ENCODE peak calls at places on chromosome 17, in six cellular contexts. One of them, this sample, is unnamed.

GRCh38 chr17:79083191-79083971 is 8.8 kb downstream of the ENGASE start:
- DNase-seq in A549: no peak
- DNase-seq in NB4: no peak
- DNase-seq in endothelial cell of umbilical vein: no peak
- DNase-seq in K562: no peak
- DNase-seq in GM12878: no peak
- DNase-seq in this sample: no peak

GRCh38 chr17:14753383-14753782 is 452.5 kb downstream of the HS3ST3B1 start:
- DNase-seq in A549: no peak
- DNase-seq in NB4: no peak
- DNase-seq in endothelial cell of umbilical vein: no peak
- DNase-seq in K562: no peak
- DNase-seq in GM12878: no peak
- DNase-seq in this sample: no peak

GRCh38 chr17:16328997-16329396 is 24.3 kb downstream of the CENPV start:
- DNase-seq in A549: peak
- DNase-seq in NB4: no peak
- DNase-seq in endothelial cell of umbilical vein: peak
- DNase-seq in K562: no peak
- DNase-seq in GM12878: no peak
- DNase-seq in this sample: no peak

GRCh38 chr17:3003401-3004149 is 59.8 kb downstream of the OR1D5 start:
- DNase-seq in A549: no peak
- DNase-seq in NB4: peak
- DNase-seq in endothelial cell of umbilical vein: no peak
- DNase-seq in K562: no peak
- DNase-seq in GM12878: peak
- DNase-seq in this sample: no peak

GRCh38 chr17:16158721-16159120 is 56.6 kb downstream of the NCOR1 start:
- DNase-seq in A549: no peak
- DNase-seq in NB4: no peak
- DNase-seq in endothelial cell of umbilical vein: no peak
- DNase-seq in K562: peak
- DNase-seq in GM12878: no peak
- DNase-seq in this sample: no peak

GRCh38 chr17:60468371-60468770 is 46.1 kb downstream of the CHCT1 start:
- DNase-seq in A549: no peak
- DNase-seq in NB4: no peak
- DNase-seq in endothelial cell of umbilical vein: peak
- DNase-seq in K562: no peak
- DNase-seq in GM12878: no peak
- DNase-seq in this sample: no peak

GRCh38 chr17:29563816-29564215 is 3.0 kb downstream of the ABHD15 start:
- DNase-seq in A549: no peak
- DNase-seq in NB4: no peak
- DNase-seq in endothelial cell of umbilical vein: no peak
- DNase-seq in K562: no peak
- DNase-seq in GM12878: no peak
- DNase-seq in this sample: no peak

GRCh38 chr17:49656247-49656646 is 21.6 kb downstream of the SPOP start:
- DNase-seq in A549: no peak
- DNase-seq in NB4: peak
- DNase-seq in endothelial cell of umbilical vein: no peak
- DNase-seq in K562: no peak
- DNase-seq in GM12878: no peak
- DNase-seq in this sample: no peak

GRCh38 chr17:2975469-2975958 is 87.9 kb downstream of the OR1D5 start:
- DNase-seq in A549: no peak
- DNase-seq in NB4: no peak
- DNase-seq in endothelial cell of umbilical vein: no peak
- DNase-seq in K562: peak
- DNase-seq in GM12878: no peak
- DNase-seq in this sample: peak

GRCh38 chr17:46154151-46154816 is 38.9 kb downstream of the KANSL1 start:
- DNase-seq in A549: no peak
- DNase-seq in NB4: peak
- DNase-seq in endothelial cell of umbilical vein: peak
- DNase-seq in K562: no peak
- DNase-seq in GM12878: no peak
- DNase-seq in this sample: no peak

GRCh38 chr17:48052956-48053757 is 5.0 kb downstream of the NFE2L1 start:
- DNase-seq in A549: no peak
- DNase-seq in NB4: no peak
- DNase-seq in endothelial cell of umbilical vein: peak
- DNase-seq in K562: peak
- DNase-seq in GM12878: no peak
- DNase-seq in this sample: peak

GRCh38 chr17:46942441-46943217 is 19.7 kb downstream of the GOSR2 start:
- DNase-seq in A549: peak
- DNase-seq in NB4: peak
- DNase-seq in endothelial cell of umbilical vein: peak
- DNase-seq in K562: peak
- DNase-seq in GM12878: no peak
- DNase-seq in this sample: peak

GRCh38 chr17:48644159-48644558 is 18.0 kb upstream of the HOXB9 start:
- DNase-seq in A549: no peak
- DNase-seq in NB4: no peak
- DNase-seq in endothelial cell of umbilical vein: no peak
- DNase-seq in K562: no peak
- DNase-seq in GM12878: no peak
- DNase-seq in this sample: no peak

DNA sequence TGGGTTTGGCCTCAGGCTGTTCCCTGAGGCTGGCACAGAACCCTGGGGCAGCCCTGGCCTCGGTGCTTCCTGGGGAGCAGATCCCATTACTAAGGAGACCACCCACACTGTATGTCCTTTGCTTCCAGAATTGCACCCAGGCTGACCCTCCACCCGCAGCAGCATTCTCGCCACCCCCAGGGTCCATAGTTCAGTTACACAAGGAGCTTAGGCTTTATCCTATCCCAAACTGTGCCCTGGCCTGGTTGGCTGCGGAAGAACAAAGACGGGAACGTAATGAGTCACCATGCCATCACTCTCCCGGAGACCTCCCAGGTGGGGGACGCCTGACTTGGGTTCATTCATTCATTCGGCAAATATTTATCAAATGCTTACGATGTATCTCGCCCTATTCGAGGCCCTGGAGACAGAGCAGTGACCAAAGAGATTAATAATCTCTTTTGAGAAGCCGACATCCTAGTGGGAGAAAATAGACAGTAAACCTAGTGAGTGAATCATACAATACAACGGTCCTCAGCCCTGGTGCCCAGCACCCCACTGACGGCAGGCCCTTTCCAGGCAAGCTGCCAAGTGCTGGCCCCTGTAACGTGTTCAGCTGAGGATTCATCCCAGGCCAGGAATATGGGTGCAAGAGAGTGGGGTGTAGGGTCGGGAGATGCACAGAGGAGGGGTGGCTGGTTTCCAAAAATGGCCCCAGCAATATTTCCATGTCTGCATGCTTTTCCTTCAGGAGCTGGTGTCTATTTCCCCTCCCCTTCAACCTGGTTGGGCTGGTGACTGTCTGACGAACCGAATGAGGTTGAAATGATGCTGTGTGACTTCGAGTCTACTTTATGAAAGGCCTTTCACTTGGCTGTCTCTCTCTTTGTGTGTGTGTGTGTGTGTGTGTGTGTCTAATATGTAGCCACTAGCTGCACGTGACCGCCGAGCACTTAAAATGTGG is 134.2 kb downstream of the MGAT5B start:
- DNase-seq in A549: peak
- DNase-seq in NB4: no peak
- DNase-seq in endothelial cell of umbilical vein: no peak
- DNase-seq in K562: no peak
- DNase-seq in GM12878: no peak
- DNase-seq in this sample: peak
- TF ChIP-seq MYC in A549: no peak
- TF ChIP-seq MYC in NB4: no peak
- TF ChIP-seq MYC in endothelial cell of umbilical vein: no peak
- TF ChIP-seq MYC in K562: no peak
- TF ChIP-seq MYC in GM12878: no peak
- TF ChIP-seq MYC in this sample: peak

DNA sequence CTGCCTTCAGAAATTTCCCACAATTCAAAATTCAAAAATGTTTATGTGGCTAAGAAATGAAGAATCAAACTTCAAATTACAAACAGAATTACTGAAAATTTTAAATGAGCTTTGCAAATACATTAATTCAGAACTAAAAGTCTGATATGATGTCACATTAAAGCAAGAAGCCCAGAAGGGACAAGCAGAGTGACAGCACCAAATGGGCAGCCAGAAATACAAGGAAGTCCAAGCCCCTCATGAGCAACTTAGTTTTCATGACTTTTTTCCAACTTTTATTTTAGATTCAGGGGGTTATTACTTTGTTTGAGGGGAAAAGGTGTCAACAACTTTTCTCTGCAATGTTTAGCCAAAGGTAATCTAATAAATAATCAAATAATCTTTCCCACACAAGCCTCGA is 21.5 kb downstream of the UBE2G1 start:
- DNase-seq in A549: no peak
- DNase-seq in NB4: no peak
- DNase-seq in endothelial cell of umbilical vein: no peak
- DNase-seq in K562: no peak
- DNase-seq in GM12878: no peak
- DNase-seq in this sample: no peak
- TF ChIP-seq MYC in A549: no peak
- TF ChIP-seq MYC in NB4: no peak
- TF ChIP-seq MYC in endothelial cell of umbilical vein: no peak
- TF ChIP-seq MYC in K562: no peak
- TF ChIP-seq MYC in GM12878: no peak
- TF ChIP-seq MYC in this sample: no peak

GRCh38 chr17:77382966-77383612 is 242.3 kb downstream of the SEC14L1 start:
- DNase-seq in A549: no peak
- DNase-seq in NB4: no peak
- DNase-seq in endothelial cell of umbilical vein: no peak
- DNase-seq in K562: no peak
- DNase-seq in GM12878: no peak
- DNase-seq in this sample: no peak

GRCh38 chr17:77382356-77382911 is 241.7 kb downstream of the SEC14L1 start:
- DNase-seq in A549: no peak
- DNase-seq in NB4: no peak
- DNase-seq in endothelial cell of umbilical vein: no peak
- DNase-seq in K562: no peak
- DNase-seq in GM12878: no peak
- DNase-seq in this sample: peak

GRCh38 chr17:77385750-77386501 is 245.2 kb downstream of the SEC14L1 start:
- DNase-seq in A549: no peak
- DNase-seq in NB4: no peak
- DNase-seq in endothelial cell of umbilical vein: peak
- DNase-seq in K562: peak
- DNase-seq in GM12878: no peak
- DNase-seq in this sample: no peak

GRCh38 chr17:77381731-77382130 is 241.0 kb downstream of the SEC14L1 start:
- DNase-seq in A549: no peak
- DNase-seq in NB4: no peak
- DNase-seq in endothelial cell of umbilical vein: no peak
- DNase-seq in K562: no peak
- DNase-seq in GM12878: no peak
- DNase-seq in this sample: no peak

GRCh38 chr17:77383613-77384608 is 243.1 kb downstream of the SEC14L1 start:
- DNase-seq in A549: no peak
- DNase-seq in NB4: no peak
- DNase-seq in endothelial cell of umbilical vein: no peak
- DNase-seq in K562: no peak
- DNase-seq in GM12878: no peak
- DNase-seq in this sample: no peak
- TF ChIP-seq MYC in A549: no peak
- TF ChIP-seq MYC in NB4: no peak
- TF ChIP-seq MYC in endothelial cell of umbilical vein: no peak
- TF ChIP-seq MYC in K562: no peak
- TF ChIP-seq MYC in GM12878: no peak
- TF ChIP-seq MYC in this sample: no peak

DNA sequence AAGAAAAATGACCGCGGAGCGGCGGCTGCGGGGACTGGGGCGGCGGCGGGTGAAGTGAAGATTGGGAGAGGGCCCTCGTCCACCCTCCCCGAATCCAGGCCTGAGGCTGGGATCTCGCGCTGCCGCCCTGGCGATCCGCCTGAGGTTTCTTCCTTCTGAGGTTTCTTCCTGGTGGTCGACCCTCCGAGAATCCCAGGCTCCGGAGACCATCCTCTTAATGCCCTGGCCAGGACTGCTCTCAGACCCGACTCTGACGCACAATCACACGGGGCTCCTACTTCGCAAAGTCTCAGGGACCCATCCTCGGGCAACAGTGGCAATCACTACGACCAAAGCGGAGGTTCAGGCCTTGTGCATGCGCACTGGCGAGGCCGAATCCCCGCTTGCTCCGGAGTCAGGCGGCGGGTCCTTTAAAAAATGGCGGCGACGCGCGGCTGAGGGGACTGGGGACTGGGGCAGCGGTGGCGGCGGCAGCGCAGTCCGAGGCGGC is 18.0 kb upstream of the KCNJ18 start:
- DNase-seq in A549: no peak
- DNase-seq in NB4: no peak
- DNase-seq in endothelial cell of umbilical vein: no peak
- DNase-seq in K562: peak
- DNase-seq in GM12878: no peak
- DNase-seq in this sample: no peak
- TF ChIP-seq MYC in A549: no peak
- TF ChIP-seq MYC in NB4: no peak
- TF ChIP-seq MYC in endothelial cell of umbilical vein: no peak
- TF ChIP-seq MYC in K562: no peak
- TF ChIP-seq MYC in GM12878: no peak
- TF ChIP-seq MYC in this sample: no peak

DNA sequence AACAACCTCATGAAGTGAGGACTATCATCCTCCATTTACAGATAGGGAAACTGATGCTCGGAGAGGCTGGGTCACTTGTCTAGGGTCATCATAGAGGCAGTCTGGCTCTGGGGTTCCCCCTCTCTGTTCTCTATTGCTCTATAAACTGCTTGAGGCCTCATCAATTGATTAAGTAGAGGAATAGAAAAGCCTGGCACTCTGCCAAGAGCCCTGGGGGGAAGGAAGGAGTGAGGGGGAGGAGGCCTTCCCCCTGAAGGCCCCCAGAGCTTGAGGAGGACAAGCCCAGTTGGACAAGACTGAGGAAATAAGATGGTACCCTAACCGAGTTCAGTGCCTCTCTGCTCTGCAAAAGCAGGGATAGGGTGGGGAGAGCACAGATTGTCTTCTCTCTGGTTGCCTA is 21.0 kb downstream of the SDK2 start:
- DNase-seq in A549: no peak
- DNase-seq in NB4: no peak
- DNase-seq in endothelial cell of umbilical vein: no peak
- DNase-seq in K562: no peak
- DNase-seq in GM12878: no peak
- DNase-seq in this sample: no peak
- TF ChIP-seq MYC in A549: no peak
- TF ChIP-seq MYC in NB4: no peak
- TF ChIP-seq MYC in endothelial cell of umbilical vein: no peak
- TF ChIP-seq MYC in K562: no peak
- TF ChIP-seq MYC in GM12878: no peak
- TF ChIP-seq MYC in this sample: no peak

GRCh38 chr17:33322063-33322462 is 29.0 kb upstream of the ASIC2 start:
- DNase-seq in A549: no peak
- DNase-seq in NB4: no peak
- DNase-seq in endothelial cell of umbilical vein: no peak
- DNase-seq in K562: no peak
- DNase-seq in GM12878: no peak
- DNase-seq in this sample: no peak
- TF ChIP-seq MYC in A549: no peak
- TF ChIP-seq MYC in NB4: no peak
- TF ChIP-seq MYC in endothelial cell of umbilical vein: no peak
- TF ChIP-seq MYC in K562: no peak
- TF ChIP-seq MYC in GM12878: no peak
- TF ChIP-seq MYC in this sample: no peak

GRCh38 chr17:54307326-54307725 is 484.6 kb downstream of the KIF2B start:
- DNase-seq in A549: no peak
- DNase-seq in NB4: no peak
- DNase-seq in endothelial cell of umbilical vein: no peak
- DNase-seq in K562: no peak
- DNase-seq in GM12878: no peak
- DNase-seq in this sample: no peak
- TF ChIP-seq MYC in A549: no peak
- TF ChIP-seq MYC in NB4: no peak
- TF ChIP-seq MYC in endothelial cell of umbilical vein: no peak
- TF ChIP-seq MYC in K562: no peak
- TF ChIP-seq MYC in GM12878: no peak
- TF ChIP-seq MYC in this sample: no peak